ENCODE peak calls at places on chromosomes 12 and 14, in nine cellular contexts. X, W, T, C, S, D, F, J and R are unnamed samples.
A peak's percentile ranks its signal among the peaks of the same experiment; 100 is the strongest.

GRCh38 chr14:51566831-51567582 is 84.7 kb upstream of the FRMD6 start:
- DNase-seq in X (no peak), W (no peak), T (no peak), C (no peak), S (no peak), D (no peak), F (no peak), J (no peak), R (no peak)

GRCh38 chr14:73728106-73729014 is 14.2 kb upstream of the PNMA1 start:
- DNase-seq in X (peak; percentile 87), W (peak; percentile 91), T (peak; percentile 87), C (peak; percentile 60), S (peak; percentile 87), D (peak; percentile 88), F (peak; percentile 88), J (peak; percentile 86), R (peak; percentile 88)

GRCh38 chr14:35368139-35368460 is 36.4 kb downstream of the NFKBIA start:
- DNase-seq in X (no peak), W (no peak), T (no peak), C (no peak), S (no peak), D (no peak), F (no peak), J (no peak), R (no peak)

GRCh38 chr14:105537580-105538474 is 11.4 kb downstream of the TMEM121 start:
- DNase-seq in X (peak; percentile 68), W (peak; percentile 74), T (peak; percentile 69), C (no peak), S (peak; percentile 74), D (no peak), F (peak; percentile 68), J (peak; percentile 50), R (peak; percentile 32)

GRCh38 chr14:23183479-23183878 is at the start of gene SLC7A8:
- DNase-seq in X (no peak), W (peak; percentile 88), T (peak; percentile 93), C (no peak), S (peak; percentile 72), D (peak; percentile 15), F (peak; percentile 53), J (peak; percentile 54), R (peak; percentile 73)

GRCh38 chr12:41061189-41061588 is 126.9 kb upstream of the PDZRN4 start:
- DNase-seq in X (no peak), W (no peak), T (no peak), C (no peak), S (no peak), D (no peak), F (no peak), J (no peak), R (no peak)

GRCh38 chr12:94614288-94614721 is 36.1 kb downstream of the TMCC3 start:
- DNase-seq in X (no peak), W (no peak), T (no peak), C (no peak), S (no peak), D (no peak), F (no peak), J (no peak), R (no peak)

GRCh38 chr14:58408681-58409080 is 13.0 kb downstream of the TOMM20L start:
- DNase-seq in X (no peak), W (no peak), T (no peak), C (no peak), S (no peak), D (no peak), F (no peak), J (no peak), R (no peak)

GRCh38 chr12:121079736-121080272 is 40.8 kb upstream of the OASL start:
- DNase-seq in X (no peak), W (no peak), T (no peak), C (no peak), S (no peak), D (no peak), F (no peak), J (no peak), R (no peak)

GRCh38 chr12:27578689-27579372 is 54.8 kb downstream of the PPFIBP1 start:
- DNase-seq in X (no peak), W (no peak), T (no peak), C (no peak), S (no peak), D (no peak), F (no peak), J (no peak), R (no peak)

GRCh38 chr12:27585739-27586265 is 61.8 kb downstream of the PPFIBP1 start:
- DNase-seq in X (no peak), W (no peak), T (no peak), C (no peak), S (no peak), D (no peak), F (no peak), J (no peak), R (no peak)

GRCh38 chr12:27580561-27581330 is 56.7 kb downstream of the PPFIBP1 start:
- DNase-seq in X (no peak), W (no peak), T (no peak), C (no peak), S (no peak), D (no peak), F (no peak), J (no peak), R (no peak)

GRCh38 chr12:27583981-27584380 is 60.0 kb downstream of the PPFIBP1 start:
- DNase-seq in X (no peak), W (no peak), T (no peak), C (no peak), S (no peak), D (no peak), F (no peak), J (no peak), R (no peak)

GRCh38 chr12:27583057-27583797 is 59.2 kb downstream of the PPFIBP1 start:
- DNase-seq in X (no peak), W (peak; percentile 68), T (no peak), C (no peak), S (no peak), D (peak; percentile 43), F (no peak), J (no peak), R (no peak)
- H3K4me1 ChIP-seq in X (peaks cover 11% of the 10 kb centered on the region), W (peaks cover 14% of the 10 kb centered on the region), T (peaks cover 14% of the 10 kb centered on the region), C (peaks cover 9% of the 10 kb centered on the region), S (peaks cover 10% of the 10 kb centered on the region), D (peaks cover 33% of the 10 kb centered on the region), F (no peaks in the 10 kb centered on the region), J (peaks cover 80% of the 10 kb centered on the region), R (no peaks in the 10 kb centered on the region)

DNA sequence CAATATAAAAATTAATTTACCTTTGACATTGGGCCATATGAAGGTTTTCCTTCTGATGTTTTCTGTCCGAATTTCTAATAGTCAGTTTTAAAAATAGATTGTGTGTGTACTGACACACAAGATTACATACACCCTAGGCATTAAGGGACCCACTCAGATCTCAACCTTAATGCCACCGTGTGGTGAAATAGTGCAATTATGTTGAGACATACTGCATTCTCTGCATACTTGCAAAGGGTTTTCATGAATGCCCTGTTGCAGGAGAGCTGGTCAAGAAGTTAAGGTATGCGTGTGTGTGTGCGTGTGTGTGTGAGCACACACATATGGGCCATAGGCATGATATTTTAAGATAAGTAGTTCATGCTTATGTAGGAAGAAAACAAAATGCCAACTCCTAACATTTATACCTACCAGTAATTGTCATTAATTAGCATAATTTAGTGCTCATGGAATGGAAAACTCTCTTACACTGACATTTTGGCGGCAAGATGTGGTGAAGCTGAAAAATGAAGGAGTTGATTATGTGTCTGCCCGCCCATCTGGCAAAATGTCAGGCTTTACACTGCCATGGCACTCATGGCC is 58.8 kb downstream of the PIK3C2G start:
- DNase-seq in X (peak; percentile 31), W (no peak), T (no peak), C (peak; percentile 74), S (peak; percentile 8), D (peak; percentile 48), F (no peak), J (no peak), R (peak; percentile 61)
- TF ChIP-seq CTCF in X (peak; percentile 69), W (peak; percentile 20), T (no peak), C (peak; percentile 73), S (peak; percentile 55), D (peak; percentile 19), F (peak; percentile 57), J (peak; percentile 59), R (peak; percentile 47)

DNA sequence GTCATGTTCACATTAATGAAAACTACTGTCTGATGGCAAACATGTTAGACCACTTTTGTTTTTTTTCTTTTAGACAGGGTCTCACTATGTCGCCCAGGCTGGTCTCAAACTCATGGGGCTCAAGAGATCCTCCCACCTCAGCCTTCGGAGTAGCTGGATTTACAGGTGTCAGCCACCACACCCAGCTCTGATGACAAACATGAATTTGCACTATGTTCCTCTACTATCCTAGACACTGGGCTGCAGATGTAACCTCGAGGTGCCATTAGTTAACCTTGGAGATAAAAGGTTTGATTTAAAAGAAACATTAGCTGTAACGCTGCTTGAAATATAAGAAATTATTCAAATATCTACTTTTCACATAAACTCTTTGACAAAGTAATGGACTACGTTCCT is 8.1 kb downstream of the VPS37B start:
- DNase-seq in X (no peak), W (no peak), T (no peak), C (no peak), S (no peak), D (no peak), F (no peak), J (no peak), R (no peak)
- H3K4me1 ChIP-seq in X (peaks cover 7% of the 10 kb centered on the region), W (peaks cover 42% of the 10 kb centered on the region), T (peaks cover 16% of the 10 kb centered on the region), C (peaks cover 80% of the 10 kb centered on the region), S (peaks cover 80% of the 10 kb centered on the region), D (peaks cover 67% of the 10 kb centered on the region), F (peaks cover 6% of the 10 kb centered on the region), J (peaks cover 90% of the 10 kb centered on the region), R (peaks cover 63% of the 10 kb centered on the region)

DNA sequence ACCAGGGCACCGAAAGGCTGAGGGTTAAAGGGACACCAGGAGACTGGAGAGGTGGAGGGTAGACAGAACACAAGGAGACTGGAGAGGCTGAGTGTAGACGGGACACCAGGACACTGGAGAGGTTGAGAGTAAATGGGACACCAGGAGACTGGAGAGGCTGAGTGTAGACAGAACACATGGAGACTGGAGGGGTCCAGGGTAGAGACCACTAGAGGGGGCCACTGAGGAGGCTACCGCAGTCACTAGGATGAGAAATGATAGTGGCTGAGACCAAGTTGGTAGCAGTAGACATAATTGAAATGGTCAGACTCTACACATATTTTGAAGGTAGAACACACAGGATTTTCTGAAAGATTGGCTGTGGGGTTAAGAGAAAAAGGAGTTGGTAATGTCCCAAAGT is 68.2 kb downstream of the PAH start:
- DNase-seq in X (no peak), W (no peak), T (no peak), C (no peak), S (no peak), D (no peak), F (no peak), J (no peak), R (no peak)
- TF ChIP-seq CTCF in X (peak; percentile 22), W (no peak), T (no peak), C (peak; percentile 21), S (no peak), D (no peak), F (peak; percentile 12), J (no peak), R (no peak)

GRCh38 chr14:81309511-81309910 is 88.8 kb upstream of the GTF2A1 start:
- DNase-seq in X (no peak), W (no peak), T (no peak), C (no peak), S (no peak), D (no peak), F (no peak), J (no peak), R (no peak)
- H3K4me1 ChIP-seq in X (no peaks in the 10 kb centered on the region), W (no peaks in the 10 kb centered on the region), T (peaks cover 5% of the 10 kb centered on the region), C (peaks cover 15% of the 10 kb centered on the region), S (peaks cover 7% of the 10 kb centered on the region), D (no peaks in the 10 kb centered on the region), F (no peaks in the 10 kb centered on the region), J (peaks cover 6% of the 10 kb centered on the region), R (peaks cover 17% of the 10 kb centered on the region)